ENCODE peak calls at places on chromosome 18, in eight cellular contexts. One of them, this sample, is unnamed.

GRCh38 chr18:3135536-3135935 is 84.2 kb downstream of the MYOM1 start:
- DNase-seq in EL: no peak
- DNase-seq in A172: no peak
- DNase-seq in iris pigment epithelial cell: no peak
- DNase-seq in Kasumi-1: no peak
- DNase-seq in NCI-H446 treated with DMSO at 0.1 percent for 48 hours: no peak
- DNase-seq in T-cell: no peak
- DNase-seq in midbrain: peak
- DNase-seq in this sample: no peak

GRCh38 chr18:22552254-22552653 is 134.5 kb upstream of the CTAGE1 start:
- DNase-seq in EL: no peak
- DNase-seq in A172: peak
- DNase-seq in midbrain: no peak
- DNase-seq in iris pigment epithelial cell: peak
- DNase-seq in T-cell: no peak
- DNase-seq in Kasumi-1: no peak
- DNase-seq in NCI-H446 treated with DMSO at 0.1 percent for 48 hours: no peak
- DNase-seq in this sample: no peak

GRCh38 chr18:67733094-67733493 is 216.6 kb upstream of the DSEL start:
- DNase-seq in Kasumi-1: no peak
- DNase-seq in T-cell: no peak
- DNase-seq in iris pigment epithelial cell: peak
- DNase-seq in A172: no peak
- DNase-seq in midbrain: no peak
- DNase-seq in NCI-H446 treated with DMSO at 0.1 percent for 48 hours: no peak
- DNase-seq in EL: peak
- DNase-seq in this sample: no peak

GRCh38 chr18:21739604-21740473 is 753 bp upstream of the MIB1 start:
- DNase-seq in midbrain: peak
- DNase-seq in T-cell: no peak
- DNase-seq in NCI-H446 treated with DMSO at 0.1 percent for 48 hours: no peak
- DNase-seq in Kasumi-1: peak
- DNase-seq in EL: no peak
- DNase-seq in A172: peak
- DNase-seq in iris pigment epithelial cell: no peak
- DNase-seq in this sample: no peak

GRCh38 chr18:60232541-60232940 is 140.0 kb downstream of the MC4R start:
- DNase-seq in A172: peak
- DNase-seq in T-cell: no peak
- DNase-seq in midbrain: no peak
- DNase-seq in NCI-H446 treated with DMSO at 0.1 percent for 48 hours: no peak
- DNase-seq in iris pigment epithelial cell: peak
- DNase-seq in EL: peak
- DNase-seq in Kasumi-1: no peak
- DNase-seq in this sample: no peak

GRCh38 chr18:40017026-40017425 is 1938.0 kb upstream of the PIK3C3 start:
- DNase-seq in iris pigment epithelial cell: no peak
- DNase-seq in T-cell: no peak
- DNase-seq in NCI-H446 treated with DMSO at 0.1 percent for 48 hours: no peak
- DNase-seq in EL: no peak
- DNase-seq in midbrain: no peak
- DNase-seq in Kasumi-1: no peak
- DNase-seq in A172: no peak
- DNase-seq in this sample: no peak

GRCh38 chr18:48896875-48897511 is 53.8 kb downstream of the SMAD7 start:
- DNase-seq in EL: peak
- DNase-seq in NCI-H446 treated with DMSO at 0.1 percent for 48 hours: no peak
- DNase-seq in A172: peak
- DNase-seq in midbrain: peak
- DNase-seq in Kasumi-1: peak
- DNase-seq in T-cell: no peak
- DNase-seq in iris pigment epithelial cell: peak
- DNase-seq in this sample: peak

GRCh38 chr18:26453370-26454030 is 94.9 kb downstream of the KCTD1 start:
- DNase-seq in Kasumi-1: no peak
- DNase-seq in EL: no peak
- DNase-seq in T-cell: no peak
- DNase-seq in iris pigment epithelial cell: no peak
- DNase-seq in A172: no peak
- DNase-seq in NCI-H446 treated with DMSO at 0.1 percent for 48 hours: no peak
- DNase-seq in midbrain: no peak
- DNase-seq in this sample: no peak

GRCh38 chr18:59228361-59228760 is 8.4 kb downstream of the GRP start:
- DNase-seq in Kasumi-1: no peak
- DNase-seq in iris pigment epithelial cell: peak
- DNase-seq in EL: peak
- DNase-seq in NCI-H446 treated with DMSO at 0.1 percent for 48 hours: no peak
- DNase-seq in midbrain: no peak
- DNase-seq in T-cell: no peak
- DNase-seq in A172: no peak
- DNase-seq in this sample: no peak

GRCh38 chr18:49843131-49843530 is 29.8 kb upstream of the ACAA2 start:
- DNase-seq in NCI-H446 treated with DMSO at 0.1 percent for 48 hours: no peak
- DNase-seq in iris pigment epithelial cell: no peak
- DNase-seq in midbrain: no peak
- DNase-seq in Kasumi-1: no peak
- DNase-seq in A172: no peak
- DNase-seq in T-cell: no peak
- DNase-seq in EL: no peak
- DNase-seq in this sample: no peak

GRCh38 chr18:39414009-39414700 is 1848.6 kb upstream of the CELF4 start:
- DNase-seq in iris pigment epithelial cell: peak
- DNase-seq in NCI-H446 treated with DMSO at 0.1 percent for 48 hours: no peak
- DNase-seq in Kasumi-1: no peak
- DNase-seq in EL: peak
- DNase-seq in midbrain: no peak
- DNase-seq in A172: peak
- DNase-seq in T-cell: no peak
- DNase-seq in this sample: no peak

GRCh38 chr18:22683196-22683676 is 249.9 kb upstream of the RBBP8 start:
- DNase-seq in T-cell: no peak
- DNase-seq in midbrain: peak
- DNase-seq in iris pigment epithelial cell: peak
- DNase-seq in EL: peak
- DNase-seq in NCI-H446 treated with DMSO at 0.1 percent for 48 hours: no peak
- DNase-seq in Kasumi-1: no peak
- DNase-seq in A172: no peak
- DNase-seq in this sample: no peak

GRCh38 chr18:74742573-74742972 is 144.9 kb downstream of the ZNF407 start:
- DNase-seq in Kasumi-1: no peak
- DNase-seq in A172: no peak
- DNase-seq in T-cell: no peak
- DNase-seq in iris pigment epithelial cell: no peak
- DNase-seq in midbrain: no peak
- DNase-seq in EL: peak
- DNase-seq in NCI-H446 treated with DMSO at 0.1 percent for 48 hours: no peak
- DNase-seq in this sample: no peak

GRCh38 chr18:23421277-23421676 is 31.8 kb upstream of the RIOK3 start:
- DNase-seq in midbrain: no peak
- DNase-seq in A172: no peak
- DNase-seq in NCI-H446 treated with DMSO at 0.1 percent for 48 hours: no peak
- DNase-seq in iris pigment epithelial cell: no peak
- DNase-seq in EL: no peak
- DNase-seq in T-cell: no peak
- DNase-seq in Kasumi-1: no peak
- DNase-seq in this sample: no peak

GRCh38 chr18:43159091-43159490 is 43.6 kb upstream of the RIT2 start:
- DNase-seq in T-cell: no peak
- DNase-seq in Kasumi-1: no peak
- DNase-seq in iris pigment epithelial cell: peak
- DNase-seq in A172: no peak
- DNase-seq in EL: no peak
- DNase-seq in midbrain: no peak
- DNase-seq in NCI-H446 treated with DMSO at 0.1 percent for 48 hours: peak
- DNase-seq in this sample: no peak

GRCh38 chr18:76498064-76498463 is 3.0 kb upstream of the ZNF516 start:
- DNase-seq in T-cell: no peak
- DNase-seq in iris pigment epithelial cell: no peak
- DNase-seq in midbrain: no peak
- DNase-seq in Kasumi-1: no peak
- DNase-seq in EL: no peak
- DNase-seq in A172: no peak
- DNase-seq in NCI-H446 treated with DMSO at 0.1 percent for 48 hours: no peak
- DNase-seq in this sample: no peak

This sample was measured in AML-193.